ENCODE peak calls at places on chromosomes 1 and 21, in five cellular contexts. F is A673; X is mesenchymal stem cell; E is CD4-positive, alpha-beta T cell; S is kidney. Q is an unnamed sample.

GRCh38 chr1:202105571-202106339 is 17.0 kb upstream of the GPR37L1 start:
- DNase-seq in F (peak; percentile 50), X (peak; percentile 69), E (no peak), S (peak; percentile 87), Q (no peak)

GRCh38 chr1:208485512-208485911 is 241.3 kb upstream of the PLXNA2 start:
- DNase-seq in F (no peak), X (no peak), E (no peak), S (no peak), Q (no peak)

GRCh38 chr1:181251001-181251712 is 162.7 kb downstream of the IER5 start:
- DNase-seq in F (peak; percentile 16), X (no peak), S (no peak), E (no peak), Q (no peak)

GRCh38 chr21:32930673-32931072 is 95.1 kb upstream of the OLIG2 start:
- DNase-seq in S (no peak), X (no peak), E (no peak), F (no peak), Q (no peak)

GRCh38 chr1:72670902-72671301 is 388.6 kb upstream of the NEGR1 start:
- DNase-seq in X (no peak), F (peak; percentile 36), S (no peak), E (no peak), Q (no peak)

GRCh38 chr1:67060811-67061218 is 6.9 kb upstream of the SLC35D1 start:
- DNase-seq in S (no peak), E (no peak), F (peak; percentile 6), X (peak; percentile 99), Q (no peak)

GRCh38 chr1:12049625-12050024 is 13.5 kb upstream of the TNFRSF8 start:
- DNase-seq in E (no peak), F (no peak), X (no peak), S (no peak), Q (no peak)

GRCh38 chr1:207346562-207346912 is 25.1 kb downstream of the CD55 start:
- DNase-seq in F (no peak), E (no peak), S (no peak), X (no peak), Q (no peak)

GRCh38 chr1:58250587-58250948 is 296.0 kb downstream of the OMA1 start:
- DNase-seq in S (no peak), F (no peak), E (no peak), X (no peak), Q (no peak)

GRCh38 chr1:56437959-56438358 is 141.4 kb downstream of the PLPP3 start:
- DNase-seq in S (no peak), X (no peak), F (no peak), E (no peak), Q (no peak)

GRCh38 chr21:45670731-45671130 is 27.2 kb downstream of the PCBP3 start:
- DNase-seq in F (no peak), E (no peak), S (no peak), X (no peak), Q (no peak)

GRCh38 chr1:91997607-91998195 is 32.1 kb upstream of the EPHX4 start:
- DNase-seq in E (peak; percentile 20), S (no peak), X (peak; percentile 50), F (peak; percentile 72), Q (no peak)

GRCh38 chr1:235077163-235077540 is 51.5 kb downstream of the TOMM20 start:
- DNase-seq in S (no peak), F (no peak), X (no peak), E (no peak), Q (no peak)

GRCh38 chr1:2314297-2314802 is 77.0 kb downstream of the MORN1 start:
- DNase-seq in S (peak; percentile 93), F (peak; percentile 82), E (no peak), X (peak; percentile 83), Q (no peak)

GRCh38 chr1:87243573-87243972 is 85.1 kb upstream of the LMO4 start:
- DNase-seq in F (no peak), E (no peak), S (no peak), X (peak; percentile 31), Q (no peak)

GRCh38 chr21:41388259-41388658 is 26.4 kb downstream of the MX2 start:
- DNase-seq in X (no peak), S (no peak), F (no peak), E (no peak), Q (no peak)

GRCh38 chr1:22650089-22650693 is 2.8 kb upstream of the C1QB start:
- DNase-seq in X (no peak), F (no peak), E (no peak), S (no peak), Q (no peak)

DNA sequence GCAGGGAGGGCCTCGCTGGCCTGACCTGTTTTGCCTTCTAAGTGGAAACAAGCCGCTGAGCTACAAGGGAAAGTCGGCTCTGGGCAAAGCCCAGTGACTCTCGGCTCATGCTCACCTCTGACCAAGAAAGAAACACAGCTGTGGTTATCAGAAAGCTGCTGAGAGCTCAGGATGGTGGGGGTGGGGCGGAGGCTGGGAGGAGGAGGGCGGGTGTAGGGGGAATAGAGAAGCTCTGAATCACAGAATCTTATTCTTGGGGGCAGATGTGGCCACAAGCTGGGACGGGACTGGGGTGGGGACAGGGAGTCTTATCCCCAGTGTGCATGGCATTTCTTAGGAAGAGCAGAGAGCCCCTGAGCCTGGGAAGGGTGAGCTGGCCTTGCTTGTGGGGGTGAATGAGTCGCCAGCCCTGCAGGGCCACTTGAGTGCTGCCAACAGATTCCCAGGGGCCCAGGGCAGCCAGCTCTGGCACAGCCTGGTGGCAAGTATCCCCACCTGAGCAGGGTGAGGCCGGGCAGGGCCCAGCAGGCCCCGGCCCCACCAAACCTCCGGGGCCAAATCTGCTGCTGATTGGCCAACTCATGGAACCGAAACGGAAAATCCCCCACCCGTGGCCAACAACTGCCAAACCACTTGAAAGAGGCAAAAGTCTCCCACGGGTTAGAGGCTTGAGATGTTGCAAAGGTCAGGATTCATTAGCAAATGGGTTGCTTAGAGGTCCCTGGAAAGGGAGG is 120.6 kb downstream of the SPSB1 start:
- DNase-seq in S (peak; percentile 88), X (peak; percentile 96), F (no peak), E (no peak), Q (no peak)
- H3K27ac ChIP-seq in S (peak overlapping the region; percentile 88), X (peak overlapping the region; percentile 92), F (no peak overlapping the region), E (no peak overlapping the region), Q (no peak overlapping the region)

GRCh38 chr1:159261311-159261710 is 40.8 kb upstream of the FCER1A start:
- DNase-seq in X (no peak), F (no peak), E (no peak), S (no peak), Q (no peak)

GRCh38 chr1:159266832-159267231 is 35.3 kb upstream of the FCER1A start:
- DNase-seq in F (no peak), S (no peak), X (no peak), E (no peak), Q (no peak)

DNA sequence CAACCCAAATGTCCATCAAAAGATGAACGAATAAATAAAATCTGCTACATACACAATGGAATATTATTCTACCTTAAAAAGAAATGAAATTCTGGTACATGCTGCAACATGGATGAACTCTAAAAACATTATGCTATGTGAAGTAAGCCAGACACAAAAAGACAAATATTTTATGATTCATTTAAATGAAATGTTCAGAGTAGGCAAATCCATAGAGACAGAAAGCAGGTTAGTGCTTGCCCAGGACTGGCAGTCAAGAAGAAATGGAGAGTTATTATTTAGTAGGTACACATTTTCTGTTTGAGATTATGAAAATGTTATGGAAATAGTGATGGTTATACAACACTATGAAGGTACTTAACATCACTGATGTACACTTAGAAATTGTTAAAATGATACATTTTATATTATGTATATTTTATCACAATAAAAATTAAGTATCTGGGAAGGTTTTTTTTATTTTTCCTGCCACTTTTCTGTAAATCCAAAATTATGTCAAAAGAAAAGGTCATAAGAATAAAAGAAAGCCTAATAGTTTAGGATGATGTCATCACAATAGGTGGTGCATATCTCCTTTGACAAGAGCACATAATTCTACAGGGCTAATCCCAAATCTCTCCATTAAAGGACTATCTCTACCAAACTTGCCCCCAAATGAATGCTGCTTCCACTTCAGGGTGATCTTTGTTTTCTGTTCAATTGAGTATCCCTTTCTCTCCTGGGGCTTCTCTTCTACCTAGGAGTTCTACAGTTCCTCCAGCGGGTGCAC is 40.2 kb upstream of the FCER1A start:
- DNase-seq in X (no peak), E (no peak), S (no peak), F (no peak), Q (no peak)
- H3K27ac ChIP-seq in X (no peak overlapping the region), E (no peak overlapping the region), S (no peak overlapping the region), F (no peak overlapping the region), Q (no peak overlapping the region)

GRCh38 chr1:153566414-153567371 is 1.0 kb upstream of the S100A2 start:
- DNase-seq in F (peak; percentile 94), S (peak; percentile 98), X (peak; percentile 98), E (peak; percentile 69), Q (peak; percentile 19)

GRCh38 chr1:153565529-153566374 is at the start of gene S100A2:
- DNase-seq in S (peak; percentile 91), E (no peak), F (peak; percentile 77), X (peak; percentile 97), Q (no peak)

GRCh38 chr1:153568367-153569099 is 2.9 kb upstream of the S100A2 start:
- DNase-seq in S (peak; percentile 94), F (peak; percentile 91), E (peak; percentile 66), X (peak; percentile 89), Q (peak; percentile 75)

GRCh38 chr1:153569465-153569864 is 3.8 kb upstream of the S100A2 start:
- DNase-seq in S (no peak), F (no peak), E (no peak), X (no peak), Q (no peak)

DNA sequence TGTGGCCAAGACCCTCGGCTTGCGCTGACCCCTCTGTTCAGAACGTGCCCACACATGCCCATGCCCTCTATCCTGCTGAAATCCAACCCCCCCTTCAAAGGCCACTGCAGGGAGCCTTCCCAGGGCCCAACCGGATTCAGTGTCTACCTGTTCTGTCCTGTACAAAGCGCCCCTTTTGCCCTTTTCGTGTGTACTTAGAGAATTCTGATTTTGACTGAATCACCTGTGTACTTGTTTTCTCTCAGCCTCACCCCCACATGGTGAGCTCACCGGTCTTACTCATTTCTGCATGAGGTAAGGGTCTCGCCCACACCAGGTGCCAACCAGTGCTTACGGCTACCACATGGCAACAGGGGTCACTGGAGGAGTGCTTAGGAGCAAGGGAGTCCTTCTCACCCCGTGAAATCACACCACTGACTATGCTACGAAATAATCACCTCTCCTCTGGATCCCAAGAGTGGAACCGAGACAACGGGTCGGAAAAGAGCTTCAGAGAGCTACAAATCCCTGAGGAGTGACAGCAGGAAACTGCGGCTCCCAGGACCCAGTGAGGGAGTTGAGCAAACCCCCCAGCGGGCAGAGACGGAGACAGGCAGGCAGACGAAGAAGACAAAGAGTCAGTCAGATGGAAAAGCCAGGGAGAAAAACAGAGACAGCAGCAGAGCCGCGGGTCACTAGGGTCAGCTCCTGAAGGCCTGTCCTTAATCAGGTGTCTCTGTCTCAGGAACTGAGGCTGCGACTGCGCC is 2.1 kb upstream of the S100A2 start:
- DNase-seq in X (peak; percentile 62), S (peak; percentile 81), F (peak; percentile 41), E (no peak), Q (no peak)
- H3K27ac ChIP-seq in X (peak overlapping the region; percentile 98), S (peak overlapping the region; percentile 74), F (peak overlapping the region; percentile 11), E (no peak overlapping the region), Q (no peak overlapping the region)

DNA sequence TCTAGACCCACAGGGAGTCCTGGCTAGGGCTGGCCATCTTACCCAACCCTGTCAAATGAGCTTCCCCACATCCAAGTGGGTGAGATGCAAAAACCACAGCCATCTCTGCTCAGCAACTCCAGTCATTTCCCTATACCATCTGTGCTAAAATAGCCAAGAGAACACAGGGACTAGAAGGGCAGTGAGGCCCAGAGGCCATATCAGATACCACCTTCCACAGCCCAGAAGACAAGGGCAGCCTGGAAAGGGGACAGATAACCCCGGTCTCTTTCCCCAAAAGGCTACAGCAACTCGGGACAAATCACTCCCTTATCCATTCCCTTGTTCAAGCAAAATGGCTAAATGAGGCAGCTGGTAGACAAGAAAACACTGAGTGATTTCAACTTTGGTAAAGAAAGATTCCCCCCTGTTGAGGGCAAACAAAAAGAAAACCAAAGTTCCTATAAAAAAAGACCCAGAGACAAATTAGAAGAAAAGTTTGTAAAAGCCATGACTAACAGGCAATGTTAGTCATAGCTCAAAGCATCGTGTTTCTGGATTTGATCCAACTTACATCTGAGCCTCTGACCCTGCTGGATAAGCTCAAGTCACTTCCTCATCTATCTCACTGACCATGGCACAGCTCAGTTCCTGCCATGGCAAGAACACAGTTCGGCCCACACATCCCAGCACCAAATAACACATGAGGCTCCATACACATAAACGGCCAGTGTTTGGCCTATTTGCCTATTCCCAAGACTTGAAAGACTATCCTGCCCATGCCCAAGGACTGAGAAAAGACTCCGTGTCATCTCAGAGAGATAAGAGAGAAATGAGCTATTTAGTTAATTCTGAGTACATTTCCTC is 3.1 kb downstream of the LAMB3 start:
- DNase-seq in E (no peak), F (peak; percentile 82), X (peak; percentile 96), S (no peak), Q (no peak)
- H3K27ac ChIP-seq in E (no peak overlapping the region), F (no peak overlapping the region), X (peak overlapping the region; percentile 92), S (peak overlapping the region; percentile 53), Q (no peak overlapping the region)